ENCODE peak calls at places on chromosomes 6 and 20, in five cellular contexts. I is H9, T is H1, B is IMR-90, A is neuronal stem cell. U is an unnamed sample.

GRCh38 chr6:20159781-20160540 is 52.3 kb downstream of the MBOAT1 start:
- DNase-seq in T (no peak), A (no peak), B (peak), I (no peak), U (no peak)

GRCh38 chr6:16712931-16713484 is 48.3 kb downstream of the ATXN1 start:
- DNase-seq in B (peak), A (no peak), I (no peak), T (no peak), U (peak)

GRCh38 chr20:49696594-49696993 is 17.1 kb downstream of the B4GALT5 start:
- DNase-seq in B (no peak), I (no peak), T (no peak), A (no peak), U (peak)

GRCh38 chr6:36678488-36679042 is at the start of gene CDKN1A:
- DNase-seq in B (peak), A (peak), T (peak), I (peak), U (peak)

GRCh38 chr20:33169176-33169794 is 1.3 kb downstream of the BPIFA2 start:
- DNase-seq in I (no peak), T (peak), B (no peak), A (no peak), U (no peak)

GRCh38 chr20:46151936-46152335 is 33.8 kb downstream of the CD40 start:
- DNase-seq in I (peak), T (peak), B (no peak), A (no peak), U (peak)

GRCh38 chr6:166750125-166750793 is 123.2 kb upstream of the RPS6KA2 start:
- DNase-seq in I (no peak), A (no peak), T (no peak), B (peak), U (no peak)

GRCh38 chr6:123829302-123829953 is 25.8 kb downstream of the NKAIN2 start:
- DNase-seq in T (no peak), A (no peak), I (no peak), B (peak), U (no peak)

GRCh38 chr6:50589751-50590470 is 123.4 kb upstream of the TFAP2D start:
- DNase-seq in I (no peak), T (no peak), B (no peak), A (no peak), U (no peak)

GRCh38 chr6:30002871-30003270 is 58.2 kb upstream of the POLR1H start:
- DNase-seq in A (no peak), T (no peak), I (no peak), B (peak), U (no peak)

GRCh38 chr20:63027425-63028389 is 20.9 kb upstream of the BHLHE23 start:
- DNase-seq in A (no peak), I (no peak), T (no peak), B (no peak), U (no peak)

GRCh38 chr6:124927806-124928205 is 34.4 kb upstream of the RNF217 start:
- DNase-seq in B (peak), T (no peak), I (no peak), A (no peak), U (no peak)

GRCh38 chr20:2387580-2387979 is 6.9 kb downstream of the TGM6 start:
- DNase-seq in T (no peak), B (no peak), A (no peak), I (no peak), U (no peak)

GRCh38 chr6:57021086-57021720 is 25.3 kb upstream of the KIAA1586 start:
- DNase-seq in I (no peak), T (no peak), B (peak), A (peak), U (no peak)

GRCh38 chr6:94121094-94121493 is 701.7 kb upstream of the EPHA7 start:
- DNase-seq in A (no peak), T (no peak), I (no peak), B (no peak), U (no peak)

GRCh38 chr20:3406481-3407425 is 716 bp downstream of the DNAAF9 start:
- DNase-seq in I (peak), B (peak), A (peak), T (peak), U (peak)

GRCh38 chr6:158514991-158515390 is 44.9 kb upstream of the TMEM181 start:
- DNase-seq in A (no peak), T (no peak), B (no peak), I (no peak), U (no peak)

GRCh38 chr6:98416027-98416426 is 418.3 kb upstream of the POU3F2 start:
- DNase-seq in T (no peak), I (no peak), A (no peak), B (no peak), U (no peak)
- H4K91ac ChIP-seq in T (no peak), I (no peak), A (no peak), B (no peak), U (no peak)

GRCh38 chr6:12232821-12233220 is 57.3 kb upstream of the EDN1 start:
- DNase-seq in I (no peak), T (no peak), A (peak), B (no peak), U (no peak)
- H3K27ac ChIP-seq in I (no peak), T (no peak), A (peak), B (no peak), U (no peak)

DNA sequence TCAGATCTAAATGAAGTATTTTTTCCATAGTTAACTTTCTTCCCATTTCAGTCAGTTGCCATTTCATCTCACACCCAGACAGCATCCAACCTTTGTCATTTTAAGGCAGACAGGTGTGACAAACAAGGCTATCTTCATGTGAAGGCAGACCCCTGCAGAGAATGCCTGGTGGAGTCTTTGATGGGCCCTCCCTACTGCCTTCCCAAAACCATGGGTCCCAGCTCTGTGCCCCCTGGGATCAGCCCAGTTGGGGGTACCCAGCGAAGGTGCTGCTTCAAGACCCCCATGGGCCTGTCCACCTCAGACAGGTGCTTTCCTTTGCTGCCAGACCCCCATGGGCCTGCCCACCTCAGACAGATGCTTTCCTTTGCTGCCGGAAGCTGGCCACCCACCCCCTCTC is 28.3 kb upstream of the ID1 start:
- DNase-seq in T (no peak), B (no peak), I (no peak), A (no peak), U (no peak)
- H3K4ac ChIP-seq in T (no peak), B (peak), I (no peak), A (peak), U (peak)

DNA sequence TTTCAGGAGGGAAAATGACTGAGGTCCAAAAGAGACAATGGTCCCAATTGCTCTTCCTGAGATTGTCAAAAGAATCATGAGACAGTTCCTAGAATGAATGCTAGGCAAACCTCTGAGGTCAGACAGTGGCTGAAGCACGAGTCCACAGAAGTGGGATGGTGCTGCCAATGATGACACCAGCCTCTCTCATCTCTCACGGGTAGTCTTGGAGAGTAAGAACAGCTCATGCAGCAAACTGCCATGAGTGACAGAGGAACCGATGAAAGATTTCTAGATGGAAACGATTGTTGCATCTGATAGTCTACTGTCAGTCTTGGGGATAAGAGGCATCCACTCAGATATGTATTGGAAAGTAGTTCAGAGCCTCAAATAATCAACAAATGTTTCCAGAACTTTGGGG is 188.7 kb downstream of the SLC24A3 start:
- DNase-seq in A (no peak), T (no peak), B (no peak), I (no peak), U (no peak)
- H4K91ac ChIP-seq in A (no peak), T (no peak), B (no peak), I (no peak), U (no peak)